ENCODE peak calls at places on chromosomes 13 and 19, in four cellular contexts. J, E, O and D are unnamed samples.

GRCh38 chr13:42490676-42491075 is 83.3 kb upstream of the TNFSF11 start:
- DNase-seq in J (no peak), O (no peak), E (no peak), D (no peak)

GRCh38 chr19:47305309-47305751 is 4.3 kb upstream of the C5AR1 start:
- DNase-seq in E (peak), J (peak), O (peak), D (peak)

GRCh38 chr19:29271341-29271740 is 58.4 kb upstream of the UQCRFS1 start:
- DNase-seq in J (no peak), O (no peak), E (no peak), D (no peak)

GRCh38 chr19:18291019-18291524 is 9.7 kb upstream of the JUND start:
- DNase-seq in O (peak), J (no peak), E (no peak), D (peak)

GRCh38 chr19:33736787-33737186 is 59.9 kb upstream of the KCTD15 start:
- DNase-seq in E (no peak), O (no peak), J (no peak), D (no peak)

GRCh38 chr19:3985643-3986259 is 488 bp upstream of the EEF2 start:
- DNase-seq in O (no peak), E (no peak), J (no peak), D (no peak)

GRCh38 chr19:47240996-47241918 is 10.3 kb upstream of the BBC3 start:
- DNase-seq in O (peak), J (peak), E (peak), D (peak)

GRCh38 chr13:31334547-31334946 is 134.8 kb downstream of the B3GLCT start:
- DNase-seq in E (no peak), J (no peak), O (no peak), D (no peak)

GRCh38 chr19:4556574-4557185 is 2.8 kb downstream of the SEMA6B start:
- DNase-seq in E (peak), O (no peak), J (no peak), D (peak)

GRCh38 chr19:869245-870177 is 10.0 kb downstream of the CFD start:
- DNase-seq in O (no peak), E (peak), J (peak), D (peak)

GRCh38 chr19:55693336-55693974 is 18.4 kb downstream of the EPN1 start:
- DNase-seq in O (no peak), E (no peak), J (peak), D (peak)

GRCh38 chr19:30228113-30228725 is 144.0 kb upstream of the ZNF536 start:
- DNase-seq in J (peak), O (no peak), E (no peak), D (no peak)

GRCh38 chr19:46756544-46756888 is 10.3 kb upstream of the STRN4 start:
- DNase-seq in E (no peak), J (no peak), O (no peak), D (peak)

GRCh38 chr13:114068723-114069322 is 63.6 kb downstream of the RASA3 start:
- DNase-seq in J (peak), E (peak), O (no peak), D (no peak)

GRCh38 chr13:63741029-63741813 is 2325.6 kb upstream of the PCDH20 start:
- DNase-seq in J (no peak), O (no peak), E (no peak), D (no peak)

GRCh38 chr19:14432817-14433453 is at the start of gene PKN1:
- DNase-seq in J (no peak), O (peak), E (peak), D (peak)

GRCh38 chr19:2616741-2617392 is 85.6 kb downstream of the GNG7 start:
- DNase-seq in J (peak), E (no peak), O (no peak), D (peak)

GRCh38 chr13:41418027-41418426 is 39.3 kb upstream of the RGCC start:
- DNase-seq in O (no peak), E (peak), J (no peak), D (no peak)

GRCh38 chr19:10122066-10122465 is 2.4 kb upstream of the EIF3G start:
- DNase-seq in E (peak), J (no peak), O (no peak), D (no peak)

GRCh38 chr13:114106991-114107685 is 25.3 kb downstream of the RASA3 start:
- DNase-seq in O (no peak), E (no peak), J (no peak), D (peak)

GRCh38 chr13:32261567-32261966 is 53.6 kb downstream of the ZAR1L start:
- DNase-seq in O (no peak), E (peak), J (peak), D (peak)

GRCh38 chr13:97395437-97396136 is 38.4 kb upstream of the RAP2A start:
- DNase-seq in E (peak), O (no peak), J (no peak), D (no peak)

GRCh38 chr19:4851551-4852290 is 15.7 kb downstream of the PLIN3 start:
- DNase-seq in E (peak), J (peak), O (peak), D (peak)

GRCh38 chr13:90402613-90403012 is 944.9 kb upstream of the MIR17HG start:
- DNase-seq in O (no peak), E (no peak), J (no peak), D (no peak)

GRCh38 chr13:77733674-77734073 is 36.2 kb downstream of the SLAIN1 start:
- DNase-seq in O (no peak), E (no peak), J (no peak), D (no peak)

GRCh38 chr19:56993851-56994250 is 125.9 kb upstream of the USP29 start:
- DNase-seq in J (no peak), O (no peak), E (no peak), D (no peak)

GRCh38 chr19:15259900-15260299 is 27.7 kb upstream of the EPHX3 start:
- DNase-seq in E (no peak), O (no peak), J (no peak), D (no peak)

GRCh38 chr19:51786651-51787494 is 8.1 kb upstream of the FPR3 start:
- DNase-seq in J (no peak), O (no peak), E (no peak), D (no peak)

GRCh38 chr13:100235311-100235901 is 146.5 kb downstream of the PCCA start:
- DNase-seq in J (no peak), E (peak), O (peak), D (no peak)

GRCh38 chr19:5985098-5985783 is 7.3 kb upstream of the RANBP3 start:
- DNase-seq in O (no peak), E (peak), J (peak), D (no peak)

GRCh38 chr19:51564791-51565190 is 6.3 kb upstream of the ZNF175 start:
- DNase-seq in E (no peak), J (no peak), O (no peak), D (no peak)

GRCh38 chr19:11019824-11020223 is 59.0 kb downstream of the SMARCA4 start:
- DNase-seq in O (no peak), E (no peak), J (no peak), D (peak)

GRCh38 chr13:112448621-112449544 is 72.7 kb downstream of the SPACA7 start:
- DNase-seq in E (no peak), O (no peak), J (no peak), D (no peak)